ENCODE peak calls at places on chromosomes 16 and 17, in nine cellular contexts. One of them, this sample, is unnamed. For H3K9me3, the result is how much of the 10 kb centered on the place peaks cover.

GRCh38 chr16:89407925-89408300 is 82.4 kb downstream of the ANKRD11 start:
- DNase-seq in right atrium auricular region: peak
- DNase-seq in right cardiac atrium: peak
- DNase-seq in hepatocyte: peak
- DNase-seq in gastrocnemius medialis: peak
- DNase-seq in CD4-positive, CD25-positive, alpha-beta regulatory T cell: no peak
- DNase-seq in esophagus muscularis mucosa: no peak
- DNase-seq in suprapubic skin: no peak
- DNase-seq in body of pancreas: peak
- DNase-seq in this sample: no peak

GRCh38 chr16:27197004-27197403 is 6.3 kb upstream of the KDM8 start:
- DNase-seq in right atrium auricular region: no peak
- DNase-seq in CD4-positive, CD25-positive, alpha-beta regulatory T cell: no peak
- DNase-seq in body of pancreas: no peak
- DNase-seq in esophagus muscularis mucosa: no peak
- DNase-seq in gastrocnemius medialis: no peak
- DNase-seq in right cardiac atrium: no peak
- DNase-seq in suprapubic skin: no peak
- DNase-seq in hepatocyte: no peak
- DNase-seq in this sample: no peak

GRCh38 chr17:79939755-79940154 is 95.9 kb downstream of the TBC1D16 start:
- DNase-seq in esophagus muscularis mucosa: no peak
- DNase-seq in hepatocyte: no peak
- DNase-seq in suprapubic skin: no peak
- DNase-seq in body of pancreas: no peak
- DNase-seq in right cardiac atrium: no peak
- DNase-seq in right atrium auricular region: no peak
- DNase-seq in CD4-positive, CD25-positive, alpha-beta regulatory T cell: no peak
- DNase-seq in gastrocnemius medialis: no peak
- DNase-seq in this sample: no peak

GRCh38 chr17:72104164-72104862 is 16.5 kb upstream of the SOX9 start:
- DNase-seq in CD4-positive, CD25-positive, alpha-beta regulatory T cell: no peak
- DNase-seq in right atrium auricular region: peak
- DNase-seq in body of pancreas: no peak
- DNase-seq in esophagus muscularis mucosa: no peak
- DNase-seq in gastrocnemius medialis: no peak
- DNase-seq in hepatocyte: no peak
- DNase-seq in suprapubic skin: no peak
- DNase-seq in right cardiac atrium: peak
- DNase-seq in this sample: no peak

GRCh38 chr17:13385481-13385907 is 216.2 kb downstream of the HS3ST3A1 start:
- DNase-seq in body of pancreas: no peak
- DNase-seq in right cardiac atrium: no peak
- DNase-seq in esophagus muscularis mucosa: no peak
- DNase-seq in gastrocnemius medialis: no peak
- DNase-seq in hepatocyte: peak
- DNase-seq in suprapubic skin: no peak
- DNase-seq in CD4-positive, CD25-positive, alpha-beta regulatory T cell: no peak
- DNase-seq in right atrium auricular region: no peak
- DNase-seq in this sample: no peak

GRCh38 chr17:49277638-49278037 is 47.1 kb upstream of the PHOSPHO1 start:
- DNase-seq in body of pancreas: no peak
- DNase-seq in right cardiac atrium: no peak
- DNase-seq in suprapubic skin: peak
- DNase-seq in hepatocyte: no peak
- DNase-seq in right atrium auricular region: no peak
- DNase-seq in gastrocnemius medialis: no peak
- DNase-seq in CD4-positive, CD25-positive, alpha-beta regulatory T cell: no peak
- DNase-seq in esophagus muscularis mucosa: no peak
- DNase-seq in this sample: no peak

GRCh38 chr17:21033350-21033749 is 9.5 kb downstream of the USP22 start:
- DNase-seq in right atrium auricular region: no peak
- DNase-seq in CD4-positive, CD25-positive, alpha-beta regulatory T cell: no peak
- DNase-seq in gastrocnemius medialis: no peak
- DNase-seq in right cardiac atrium: no peak
- DNase-seq in body of pancreas: no peak
- DNase-seq in hepatocyte: no peak
- DNase-seq in esophagus muscularis mucosa: no peak
- DNase-seq in suprapubic skin: no peak
- DNase-seq in this sample: no peak

GRCh38 chr17:38559025-38559879 is 46.5 kb downstream of the SRCIN1 start:
- DNase-seq in gastrocnemius medialis: peak
- DNase-seq in suprapubic skin: peak
- DNase-seq in CD4-positive, CD25-positive, alpha-beta regulatory T cell: peak
- DNase-seq in right atrium auricular region: peak
- DNase-seq in right cardiac atrium: peak
- DNase-seq in esophagus muscularis mucosa: no peak
- DNase-seq in body of pancreas: peak
- DNase-seq in hepatocyte: peak
- DNase-seq in this sample: peak

GRCh38 chr17:21242026-21242700 is 11.0 kb downstream of the NATD1 start:
- DNase-seq in suprapubic skin: no peak
- DNase-seq in esophagus muscularis mucosa: no peak
- DNase-seq in hepatocyte: no peak
- DNase-seq in body of pancreas: no peak
- DNase-seq in gastrocnemius medialis: peak
- DNase-seq in right atrium auricular region: no peak
- DNase-seq in CD4-positive, CD25-positive, alpha-beta regulatory T cell: no peak
- DNase-seq in right cardiac atrium: no peak
- DNase-seq in this sample: no peak

GRCh38 chr16:12516621-12517309 is 286.9 kb downstream of the CPPED1 start:
- DNase-seq in right atrium auricular region: no peak
- DNase-seq in gastrocnemius medialis: no peak
- DNase-seq in hepatocyte: no peak
- DNase-seq in CD4-positive, CD25-positive, alpha-beta regulatory T cell: no peak
- DNase-seq in body of pancreas: no peak
- DNase-seq in esophagus muscularis mucosa: no peak
- DNase-seq in right cardiac atrium: no peak
- DNase-seq in suprapubic skin: no peak
- DNase-seq in this sample: no peak
- H3K27ac ChIP-seq in right atrium auricular region: no peak
- H3K27ac ChIP-seq in gastrocnemius medialis: no peak
- H3K27ac ChIP-seq in hepatocyte: no peak
- H3K27ac ChIP-seq in CD4-positive, CD25-positive, alpha-beta regulatory T cell: no peak
- H3K27ac ChIP-seq in body of pancreas: no peak
- H3K27ac ChIP-seq in esophagus muscularis mucosa: no peak
- H3K27ac ChIP-seq in right cardiac atrium: no peak
- H3K27ac ChIP-seq in suprapubic skin: no peak
- H3K27ac ChIP-seq in this sample: no peak

DNA sequence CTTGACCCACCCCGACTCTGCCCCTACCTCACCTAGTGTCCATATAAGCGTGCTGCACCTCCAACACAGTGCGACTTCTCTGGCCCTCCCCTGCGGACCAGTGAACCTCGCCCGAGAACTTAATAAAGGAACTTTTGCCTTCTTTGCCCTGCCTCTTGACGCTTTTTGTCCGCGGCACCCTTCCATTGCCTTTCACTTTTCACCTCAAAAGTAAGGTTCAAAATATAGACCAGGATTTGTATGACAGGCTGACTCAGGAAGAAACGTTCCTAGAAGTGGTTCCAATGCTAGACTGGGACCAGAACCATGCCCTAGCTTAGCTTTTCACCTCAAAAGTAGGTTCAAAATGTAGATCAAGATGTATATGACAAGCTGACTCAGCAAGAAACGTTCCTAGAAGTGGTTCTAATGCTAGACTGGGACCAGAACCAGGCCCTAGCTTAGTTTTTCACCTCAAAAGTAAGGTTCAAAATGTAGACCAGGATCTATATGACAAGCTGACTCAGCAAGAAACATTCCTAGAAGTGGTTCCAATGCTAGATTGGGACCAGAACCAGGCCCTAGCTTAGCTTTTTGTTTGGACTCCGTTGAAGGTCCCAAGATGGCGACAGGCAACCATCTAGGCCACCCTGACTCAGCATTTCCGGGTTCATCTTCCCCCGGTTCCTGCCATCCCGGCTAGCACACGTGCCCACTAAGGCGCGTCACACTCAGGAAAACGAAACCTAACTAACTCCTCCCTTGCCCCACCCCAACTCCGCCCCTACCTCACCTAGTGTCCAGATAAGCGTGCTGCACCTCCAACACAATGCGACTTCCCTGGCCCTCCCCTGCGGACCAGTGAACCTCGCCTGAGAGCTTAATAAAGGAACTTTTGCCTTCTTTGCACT is 51.0 kb upstream of the TMEM97 start:
- DNase-seq in right atrium auricular region: no peak
- DNase-seq in suprapubic skin: peak
- DNase-seq in hepatocyte: no peak
- DNase-seq in esophagus muscularis mucosa: no peak
- DNase-seq in gastrocnemius medialis: no peak
- DNase-seq in right cardiac atrium: no peak
- DNase-seq in CD4-positive, CD25-positive, alpha-beta regulatory T cell: no peak
- DNase-seq in body of pancreas: no peak
- DNase-seq in this sample: no peak
- H3K9me3 ChIP-seq in right atrium auricular region: under half
- H3K9me3 ChIP-seq in suprapubic skin: under half
- H3K9me3 ChIP-seq in hepatocyte: under half
- H3K9me3 ChIP-seq in esophagus muscularis mucosa: under half
- H3K9me3 ChIP-seq in gastrocnemius medialis: under half
- H3K9me3 ChIP-seq in right cardiac atrium: under half
- H3K9me3 ChIP-seq in CD4-positive, CD25-positive, alpha-beta regulatory T cell: under half
- H3K9me3 ChIP-seq in body of pancreas: under half
- H3K9me3 ChIP-seq in this sample: under half

DNA sequence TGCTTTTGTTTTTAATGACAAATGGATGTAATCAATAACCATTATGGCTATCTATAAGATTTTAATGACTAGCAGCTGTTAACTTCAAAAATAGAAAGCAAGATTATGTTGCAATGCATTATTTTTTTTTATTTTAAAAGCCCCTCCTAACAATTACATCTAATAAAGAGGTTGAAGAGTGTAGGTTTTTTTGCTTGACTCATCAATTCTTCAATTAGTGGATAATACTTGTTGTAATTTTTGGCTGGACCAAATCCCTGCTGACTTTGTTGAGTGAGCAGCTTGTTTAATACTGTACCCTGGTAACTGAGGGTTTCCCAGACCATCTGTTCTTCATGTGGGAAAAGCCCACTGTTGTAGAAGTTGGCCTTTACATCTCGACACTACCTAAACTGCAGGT is 24.2 kb downstream of the KRT25 start:
- DNase-seq in CD4-positive, CD25-positive, alpha-beta regulatory T cell: no peak
- DNase-seq in gastrocnemius medialis: no peak
- DNase-seq in suprapubic skin: no peak
- DNase-seq in body of pancreas: no peak
- DNase-seq in right cardiac atrium: no peak
- DNase-seq in right atrium auricular region: no peak
- DNase-seq in hepatocyte: no peak
- DNase-seq in esophagus muscularis mucosa: no peak
- DNase-seq in this sample: no peak
- H3K27ac ChIP-seq in CD4-positive, CD25-positive, alpha-beta regulatory T cell: no peak
- H3K27ac ChIP-seq in gastrocnemius medialis: no peak
- H3K27ac ChIP-seq in suprapubic skin: no peak
- H3K27ac ChIP-seq in body of pancreas: no peak
- H3K27ac ChIP-seq in right cardiac atrium: no peak
- H3K27ac ChIP-seq in right atrium auricular region: no peak
- H3K27ac ChIP-seq in hepatocyte: no peak
- H3K27ac ChIP-seq in esophagus muscularis mucosa: no peak
- H3K27ac ChIP-seq in this sample: no peak

GRCh38 chr16:31727553-31727952 is 146.1 kb upstream of the ZNF267 start:
- DNase-seq in suprapubic skin: no peak
- DNase-seq in CD4-positive, CD25-positive, alpha-beta regulatory T cell: no peak
- DNase-seq in hepatocyte: no peak
- DNase-seq in esophagus muscularis mucosa: no peak
- DNase-seq in right atrium auricular region: no peak
- DNase-seq in gastrocnemius medialis: no peak
- DNase-seq in right cardiac atrium: no peak
- DNase-seq in body of pancreas: no peak
- DNase-seq in this sample: no peak
- H3K9me3 ChIP-seq in suprapubic skin: under half
- H3K9me3 ChIP-seq in CD4-positive, CD25-positive, alpha-beta regulatory T cell: under half
- H3K9me3 ChIP-seq in hepatocyte: under half
- H3K9me3 ChIP-seq in esophagus muscularis mucosa: under half
- H3K9me3 ChIP-seq in right atrium auricular region: under half
- H3K9me3 ChIP-seq in gastrocnemius medialis: under half
- H3K9me3 ChIP-seq in right cardiac atrium: under half
- H3K9me3 ChIP-seq in body of pancreas: under half
- H3K9me3 ChIP-seq in this sample: under half

DNA sequence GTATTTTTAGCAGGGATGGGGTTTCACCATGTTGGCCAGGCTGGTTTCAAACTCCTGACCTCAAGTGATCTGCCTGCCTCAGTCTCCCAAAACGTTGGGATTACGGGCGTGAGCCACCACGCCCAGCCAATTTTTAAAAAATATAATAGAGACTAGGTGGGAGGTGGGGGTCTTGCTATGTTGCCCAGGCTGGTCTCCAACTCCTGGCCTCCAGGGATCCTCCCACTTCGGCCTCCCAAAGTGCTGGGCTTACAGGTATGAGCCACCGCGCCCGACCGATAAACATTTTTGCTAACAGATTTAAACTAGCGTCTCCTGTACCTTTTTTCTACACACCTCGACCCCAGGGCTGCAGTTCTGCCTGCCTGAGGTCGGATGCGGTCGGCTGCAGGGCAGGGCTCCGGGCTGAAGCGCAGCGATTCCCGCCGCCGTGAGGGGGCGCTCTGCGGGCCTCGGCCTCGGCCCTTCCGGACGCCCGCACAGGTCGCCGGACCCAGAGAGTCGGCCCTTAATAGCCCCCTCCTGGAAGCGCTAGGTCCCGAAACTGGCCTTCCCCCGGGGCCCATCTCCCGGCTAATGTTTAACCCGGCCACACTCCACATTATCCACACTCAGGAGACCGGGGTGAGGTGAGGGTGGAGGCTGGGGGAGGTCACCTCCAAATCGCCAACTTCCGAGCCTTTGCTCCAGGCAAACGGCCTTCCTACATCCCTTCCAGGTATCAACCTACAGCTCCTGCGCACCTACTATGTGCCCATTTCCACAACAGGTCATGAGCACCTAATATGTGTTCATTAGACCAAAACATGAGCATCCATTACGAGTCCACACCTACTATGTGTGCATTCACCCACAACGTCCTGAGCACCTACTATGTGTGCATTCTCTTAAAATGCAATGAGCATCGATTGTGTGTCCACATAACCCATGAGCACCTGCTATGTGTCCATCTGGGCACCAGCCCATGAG is 2.0 kb upstream of the GLIS2 start:
- DNase-seq in CD4-positive, CD25-positive, alpha-beta regulatory T cell: no peak
- DNase-seq in gastrocnemius medialis: no peak
- DNase-seq in right cardiac atrium: peak
- DNase-seq in suprapubic skin: no peak
- DNase-seq in body of pancreas: peak
- DNase-seq in esophagus muscularis mucosa: no peak
- DNase-seq in hepatocyte: peak
- DNase-seq in right atrium auricular region: no peak
- DNase-seq in this sample: no peak
- H3K27ac ChIP-seq in CD4-positive, CD25-positive, alpha-beta regulatory T cell: no peak
- H3K27ac ChIP-seq in gastrocnemius medialis: no peak
- H3K27ac ChIP-seq in right cardiac atrium: no peak
- H3K27ac ChIP-seq in suprapubic skin: no peak
- H3K27ac ChIP-seq in body of pancreas: peak
- H3K27ac ChIP-seq in esophagus muscularis mucosa: peak
- H3K27ac ChIP-seq in hepatocyte: peak
- H3K27ac ChIP-seq in right atrium auricular region: peak
- H3K27ac ChIP-seq in this sample: no peak

GRCh38 chr16:16120382-16121184 is 102.7 kb downstream of the ABCC6 start:
- DNase-seq in right cardiac atrium: peak
- DNase-seq in gastrocnemius medialis: no peak
- DNase-seq in right atrium auricular region: peak
- DNase-seq in body of pancreas: peak
- DNase-seq in CD4-positive, CD25-positive, alpha-beta regulatory T cell: no peak
- DNase-seq in suprapubic skin: no peak
- DNase-seq in hepatocyte: no peak
- DNase-seq in esophagus muscularis mucosa: peak
- DNase-seq in this sample: no peak
- H3K9me3 ChIP-seq in right cardiac atrium: under half
- H3K9me3 ChIP-seq in gastrocnemius medialis: under half
- H3K9me3 ChIP-seq in right atrium auricular region: under half
- H3K9me3 ChIP-seq in body of pancreas: under half
- H3K9me3 ChIP-seq in CD4-positive, CD25-positive, alpha-beta regulatory T cell: under half
- H3K9me3 ChIP-seq in suprapubic skin: under half
- H3K9me3 ChIP-seq in hepatocyte: under half
- H3K9me3 ChIP-seq in esophagus muscularis mucosa: under half
- H3K9me3 ChIP-seq in this sample: under half

GRCh38 chr16:17304814-17305169 is 166.0 kb downstream of the XYLT1 start:
- DNase-seq in CD4-positive, CD25-positive, alpha-beta regulatory T cell: no peak
- DNase-seq in body of pancreas: no peak
- DNase-seq in esophagus muscularis mucosa: no peak
- DNase-seq in right atrium auricular region: no peak
- DNase-seq in hepatocyte: no peak
- DNase-seq in suprapubic skin: no peak
- DNase-seq in gastrocnemius medialis: no peak
- DNase-seq in right cardiac atrium: no peak
- DNase-seq in this sample: no peak
- H3K27ac ChIP-seq in CD4-positive, CD25-positive, alpha-beta regulatory T cell: no peak
- H3K27ac ChIP-seq in body of pancreas: peak
- H3K27ac ChIP-seq in esophagus muscularis mucosa: peak
- H3K27ac ChIP-seq in right atrium auricular region: peak
- H3K27ac ChIP-seq in hepatocyte: peak
- H3K27ac ChIP-seq in suprapubic skin: peak
- H3K27ac ChIP-seq in gastrocnemius medialis: peak
- H3K27ac ChIP-seq in right cardiac atrium: no peak
- H3K27ac ChIP-seq in this sample: no peak